ENCODE peak calls at places on chromosomes 16 and 17, in eight cellular contexts. D, L, C, U, P, V, K and O are unnamed samples.
A peak's percentile ranks its signal among the peaks of the same experiment; 100 is the strongest.

GRCh38 chr17:76723812-76724211 is 2.6 kb downstream of the JMJD6 start:
- DNase-seq in L (no peak), D (no peak), C (no peak), P (no peak), K (no peak), V (no peak), U (no peak), O (no peak)

GRCh38 chr17:76314392-76315227 is 6.5 kb upstream of the QRICH2 start:
- DNase-seq in C (no peak), P (peak; percentile 20), L (no peak), U (no peak), D (no peak), K (no peak), V (no peak), O (no peak)

GRCh38 chr16:56828641-56829040 is 36.4 kb upstream of the SLC12A3 start:
- DNase-seq in P (no peak), K (no peak), L (no peak), V (no peak), C (no peak), D (no peak), U (no peak), O (no peak)

GRCh38 chr16:19186403-19186802 is 18.4 kb downstream of the SYT17 start:
- DNase-seq in P (no peak), V (no peak), U (no peak), C (no peak), L (no peak), K (no peak), D (no peak), O (no peak)

GRCh38 chr17:79667121-79667715 is 56.4 kb upstream of the RBFOX3 start:
- DNase-seq in C (no peak), U (no peak), V (no peak), P (peak; percentile 57), K (no peak), L (no peak), D (no peak), O (peak; percentile 40)

GRCh38 chr17:44878627-44879221 is 20.5 kb downstream of the EFTUD2 start:
- DNase-seq in L (peak; percentile 45), U (no peak), K (no peak), D (no peak), P (no peak), V (peak; percentile 47), C (no peak), O (no peak)

GRCh38 chr16:24896439-24896838 is 50.7 kb downstream of the SLC5A11 start:
- DNase-seq in L (no peak), P (no peak), C (no peak), D (no peak), V (no peak), U (no peak), K (no peak), O (no peak)

GRCh38 chr17:72538921-72539352 is 418.1 kb downstream of the SOX9 start:
- DNase-seq in P (no peak), U (no peak), D (no peak), C (peak; percentile 31), K (peak; percentile 63), V (no peak), L (no peak), O (no peak)

GRCh38 chr16:85750021-85750826 is 672 bp downstream of the C16orf74 start:
- DNase-seq in V (peak; percentile 76), P (no peak), L (no peak), K (peak; percentile 36), C (peak; percentile 66), D (no peak), U (peak; percentile 88), O (no peak)

GRCh38 chr16:2388875-2389433 is 40.3 kb upstream of the CCNF start:
- DNase-seq in C (peak; percentile 7), V (no peak), L (no peak), P (no peak), U (no peak), K (peak; percentile 84), D (no peak), O (no peak)

GRCh38 chr17:11742891-11743290 is 144.6 kb downstream of the DNAH9 start:
- DNase-seq in L (no peak), D (no peak), P (no peak), K (no peak), C (no peak), V (no peak), U (no peak), O (no peak)

GRCh38 chr17:34110315-34110714 is 144.8 kb upstream of the CCL2 start:
- DNase-seq in L (no peak), C (no peak), K (no peak), U (no peak), D (peak; percentile 81), V (peak; percentile 54), P (no peak), O (no peak)

GRCh38 chr17:1329745-1330343 is 50.4 kb downstream of the TRARG1 start:
- DNase-seq in V (no peak), P (no peak), L (no peak), D (no peak), U (no peak), C (no peak), K (no peak), O (no peak)
- H3K9me3 ChIP-seq in V (no peaks in the 10 kb centered on the region), P (no peaks in the 10 kb centered on the region), L (no peaks in the 10 kb centered on the region), D (no peaks in the 10 kb centered on the region), U (no peaks in the 10 kb centered on the region), C (no peaks in the 10 kb centered on the region), K (no peaks in the 10 kb centered on the region), O (no peaks in the 10 kb centered on the region)

DNA sequence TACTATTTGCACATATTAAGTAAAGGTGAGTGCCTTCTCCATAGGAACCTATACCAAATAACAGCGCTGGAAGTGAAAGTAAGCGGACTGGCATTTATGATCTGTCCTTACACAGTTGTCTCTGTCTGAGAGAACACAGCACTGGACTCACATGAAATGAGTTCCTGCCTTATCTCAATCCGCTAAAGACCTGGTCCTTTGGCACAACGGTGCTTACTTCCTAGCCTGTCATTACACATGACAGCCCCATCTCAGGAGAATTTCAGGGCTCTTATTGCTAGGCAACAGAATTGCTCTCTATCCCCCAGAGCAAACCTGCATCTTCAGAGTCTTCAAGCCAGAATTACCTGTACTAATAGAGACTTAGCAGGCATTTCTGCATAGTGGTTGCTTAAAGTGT is 4.3 kb downstream of the KCNJ2 start:
- DNase-seq in V (no peak), C (no peak), L (no peak), K (no peak), U (no peak), P (no peak), D (no peak), O (no peak)
- TF ChIP-seq POLR2AphosphoS5 in V (no peak), C (no peak), L (no peak), K (no peak), U (no peak), P (no peak), D (no peak), O (no peak)

GRCh38 chr16:425082-425718 is at the start of gene RAB11FIP3:
- DNase-seq in L (peak; percentile 91), K (peak; percentile 80), C (peak; percentile 85), V (peak; percentile 97), U (peak; percentile 97), D (peak; percentile 94), P (peak; percentile 93), O (peak; percentile 88)
- TF ChIP-seq EP300 in L (no peak), K (no peak), C (no peak), V (no peak), U (no peak), D (no peak), P (no peak), O (no peak)

DNA sequence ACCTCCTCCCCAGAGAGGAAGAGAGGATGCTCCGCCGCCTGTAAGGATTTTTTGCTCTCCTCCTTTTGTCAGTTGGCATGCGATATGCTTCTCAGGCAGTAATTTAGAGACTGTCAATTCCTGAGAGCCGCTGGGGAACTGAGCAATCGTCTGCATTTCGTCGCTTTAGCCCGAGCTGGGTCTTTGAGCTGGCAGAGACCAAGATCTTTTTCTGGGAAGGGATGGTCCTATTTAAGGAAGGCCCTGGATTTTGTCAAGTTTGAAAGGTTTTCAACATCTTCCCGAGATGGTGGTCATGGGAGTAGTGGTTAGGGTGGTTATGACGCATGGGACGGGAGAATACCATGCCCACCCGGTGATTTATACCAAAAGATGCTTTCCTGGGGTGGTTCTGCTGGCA is 586.6 kb downstream of the MAF start:
- DNase-seq in L (no peak), U (no peak), K (no peak), P (no peak), V (no peak), C (no peak), D (no peak), O (no peak)
- H3K9me3 ChIP-seq in L (no peaks in the 10 kb centered on the region), U (no peaks in the 10 kb centered on the region), K (no peaks in the 10 kb centered on the region), P (no peaks in the 10 kb centered on the region), V (no peaks in the 10 kb centered on the region), C (no peaks in the 10 kb centered on the region), D (no peaks in the 10 kb centered on the region), O (no peaks in the 10 kb centered on the region)

DNA sequence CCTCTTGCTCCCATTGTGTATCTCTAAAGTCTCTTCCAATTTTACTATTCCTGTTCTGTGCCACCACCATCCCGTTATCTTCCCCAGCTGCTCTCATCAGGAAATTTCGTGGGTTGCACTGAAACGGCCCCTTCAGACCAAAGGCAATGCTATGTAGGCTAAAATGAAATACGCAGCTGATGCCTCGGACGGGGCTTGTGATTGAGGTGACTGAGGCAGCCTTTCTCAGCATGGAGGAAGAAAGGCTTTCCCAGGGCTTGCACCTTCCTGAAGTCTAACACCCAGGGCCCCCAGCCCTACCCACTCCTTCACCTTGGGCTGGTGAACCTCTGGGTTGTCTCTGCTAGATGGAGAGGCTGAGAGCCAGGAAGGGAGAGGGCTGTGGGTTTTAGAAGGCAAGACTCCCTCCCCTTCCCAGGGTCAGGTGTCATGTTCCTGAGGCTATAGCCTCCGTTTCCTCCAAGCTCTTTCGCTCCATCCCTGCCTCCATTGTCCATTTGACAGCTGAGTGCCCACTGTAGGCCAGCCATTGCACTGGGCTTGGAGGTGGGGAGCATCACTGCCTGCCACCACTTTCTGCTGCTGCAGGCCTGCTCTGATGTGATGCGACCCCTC is 7.8 kb downstream of the CCDC200 start:
- DNase-seq in K (no peak), D (no peak), P (peak; percentile 35), U (no peak), V (no peak), L (no peak), C (no peak), O (no peak)
- TF ChIP-seq POLR2AphosphoS5 in K (no peak), D (no peak), P (no peak), U (no peak), V (no peak), L (no peak), C (no peak), O (no peak)

DNA sequence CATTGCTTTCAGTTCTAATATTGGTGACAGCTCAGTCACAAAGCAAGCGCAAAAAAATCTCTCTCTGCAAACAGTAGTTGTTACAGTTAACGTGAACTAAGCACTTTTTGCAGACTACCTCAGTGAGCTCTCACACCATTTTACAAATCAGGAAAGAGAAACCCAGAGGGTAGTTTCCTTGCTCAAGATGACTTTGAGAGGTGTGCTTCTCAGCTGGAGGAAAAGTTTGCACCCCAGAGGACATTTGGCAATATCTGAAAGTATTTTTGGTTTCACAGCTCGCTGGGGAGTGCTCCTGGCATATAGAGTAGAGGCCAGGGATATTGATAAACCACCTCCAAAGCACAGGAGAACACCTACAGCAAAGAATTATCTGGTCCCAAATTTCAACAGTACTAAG is 741.1 kb upstream of the EEF2KMT start:
- DNase-seq in U (no peak), V (no peak), P (no peak), L (no peak), K (no peak), C (no peak), D (no peak), O (no peak)
- TF ChIP-seq EP300 in U (no peak), V (no peak), P (no peak), L (no peak), K (no peak), C (no peak), D (no peak), O (no peak)